ENCODE peak calls at places on chromosome 20, in nine cellular contexts. W is coronary artery; Q is globus pallidus; P is germinal center; L is NCI-H2171 treated with DMSO at 0.1 percent for 48 hours; U is colonic mucosa; B is activated naive CD8-positive, alpha-beta T cell treated with anti-CD3 and anti-CD28 coated beads, Interleukin-2, amount 50 U/mL, for 24 hours; C is nucleus accumbens; R is ureter. O is an unnamed sample.

GRCh38 chr20:3172933-3173581 is at the start of gene LZTS3:
- DNase-seq in L (peak), W (peak), C (peak), B (peak), R (peak), Q (peak), U (peak), P (peak), O (peak)

GRCh38 chr20:20554951-20555350 is 157.5 kb downstream of the RALGAPA2 start:
- DNase-seq in P (no peak), Q (no peak), W (no peak), B (no peak), R (no peak), C (no peak), U (no peak), L (no peak), O (no peak)

GRCh38 chr20:54162378-54162777 is 11.4 kb downstream of the CYP24A1 start:
- DNase-seq in U (no peak), L (no peak), P (no peak), C (no peak), W (no peak), Q (no peak), R (no peak), B (no peak), O (no peak)

GRCh38 chr20:5766085-5766764 is 16.0 kb downstream of the SHLD1 start:
- DNase-seq in Q (no peak), R (no peak), U (no peak), C (no peak), P (no peak), L (no peak), W (no peak), B (no peak), O (no peak)

GRCh38 chr20:57647006-57647932 is 27.0 kb upstream of the ZBP1 start:
- DNase-seq in W (peak), Q (no peak), B (no peak), R (no peak), C (no peak), U (no peak), L (no peak), P (no peak), O (no peak)

GRCh38 chr20:23636182-23636907 is 1.4 kb downstream of the CST3 start:
- DNase-seq in C (no peak), U (no peak), R (no peak), W (no peak), L (no peak), B (no peak), P (no peak), Q (no peak), O (no peak)

GRCh38 chr20:35320396-35321126 is 28.3 kb upstream of the FAM83C start:
- DNase-seq in P (no peak), R (no peak), L (no peak), C (no peak), B (no peak), W (no peak), U (no peak), Q (no peak), O (no peak)

GRCh38 chr20:34716921-34717229 is 12.7 kb downstream of the TP53INP2 start:
- DNase-seq in W (no peak), B (no peak), Q (no peak), L (no peak), U (no peak), R (no peak), P (no peak), C (no peak), O (no peak)

GRCh38 chr20:4689224-4689623 is 32.5 kb upstream of the PRND start:
- DNase-seq in P (no peak), W (no peak), Q (no peak), R (no peak), U (no peak), B (no peak), L (no peak), C (no peak), O (no peak)

GRCh38 chr20:1456300-1456699 is 10.3 kb downstream of the NSFL1C start:
- DNase-seq in R (no peak), L (no peak), U (no peak), P (no peak), C (no peak), W (no peak), B (no peak), Q (no peak), O (no peak)

GRCh38 chr20:50885781-50886180 is 45.5 kb downstream of the ADNP start:
- DNase-seq in B (no peak), W (no peak), C (no peak), P (no peak), R (no peak), U (no peak), L (no peak), Q (no peak), O (no peak)

GRCh38 chr20:47126374-47126705 is 230.2 kb downstream of the ZMYND8 start:
- DNase-seq in U (no peak), R (no peak), Q (no peak), C (no peak), P (no peak), B (no peak), L (peak), W (no peak), O (no peak)

GRCh38 chr20:23492292-23492691 is 1.4 kb downstream of the CST8 start:
- DNase-seq in R (no peak), U (no peak), C (no peak), W (no peak), B (peak), Q (no peak), L (no peak), P (no peak), O (no peak)

O was measured in mucosa of descending colon.